ENCODE peak calls at places on chromosomes 7 and 10, in four cellular contexts. J is cardiac muscle cell, G is tibial artery, V is adrenal gland. N is an unnamed sample. For H3K36me3, the result is how much of the 10 kb centered on the place peaks cover.

GRCh38 chr10:99557044-99557443 is 24.3 kb downstream of the NKX2-3 start:
- DNase-seq in J (no peak), V (no peak), G (no peak), N (no peak)

GRCh38 chr7:98467570-98468312 is 66.9 kb upstream of the BAIAP2L1 start:
- DNase-seq in G (no peak), J (no peak), V (no peak), N (no peak)

GRCh38 chr10:123860209-123860608 is 31.4 kb downstream of the CPXM2 start:
- DNase-seq in G (no peak), J (no peak), V (no peak), N (peak)

GRCh38 chr10:4201866-4202825 is 417.1 kb upstream of the KLF6 start:
- DNase-seq in G (peak), J (no peak), V (no peak), N (no peak)

GRCh38 chr10:86647773-86648705 is 6.3 kb upstream of the OPN4 start:
- DNase-seq in J (no peak), V (peak), G (peak), N (peak)

GRCh38 chr10:85557077-85557476 is 809.5 kb downstream of the GRID1 start:
- DNase-seq in V (no peak), G (no peak), J (no peak), N (no peak)

GRCh38 chr10:110522365-110522988 is 24.8 kb downstream of the DUSP5 start:
- DNase-seq in J (no peak), V (no peak), G (no peak), N (no peak)

GRCh38 chr7:44767134-44767911 is 18.7 kb downstream of the ZMIZ2 start:
- DNase-seq in G (no peak), V (no peak), J (no peak), N (no peak)

GRCh38 chr7:53491041-53491440 is 455.6 kb downstream of the POM121L12 start:
- DNase-seq in J (no peak), G (no peak), V (no peak), N (no peak)

GRCh38 chr10:30463944-30464451 is 30.0 kb downstream of the MAP3K8 start:
- DNase-seq in G (no peak), V (no peak), J (no peak), N (no peak)

GRCh38 chr10:50604049-50604640 is 19.6 kb downstream of the SGMS1 start:
- DNase-seq in V (peak), G (no peak), J (no peak), N (no peak)

GRCh38 chr10:72831696-72832355 is 61.7 kb upstream of the OIT3 start:
- DNase-seq in G (no peak), J (no peak), V (no peak), N (no peak)

GRCh38 chr10:9311702-9312499 is 1257.4 kb downstream of the GATA3 start:
- DNase-seq in J (no peak), G (no peak), V (no peak), N (no peak)

GRCh38 chr7:51276091-51276605 is 40.5 kb downstream of the COBL start:
- DNase-seq in G (no peak), V (no peak), J (no peak), N (no peak)

GRCh38 chr7:69677054-69677847 is 79.0 kb downstream of the AUTS2 start:
- DNase-seq in G (no peak), J (no peak), V (no peak), N (no peak)

GRCh38 chr7:45073031-45073842 is 15.5 kb downstream of the NACAD start:
- DNase-seq in V (no peak), J (no peak), G (no peak), N (no peak)

GRCh38 chr7:151690597-151690996 is 170.9 kb upstream of the RHEB start:
- DNase-seq in J (no peak), G (no peak), V (no peak), N (no peak)

GRCh38 chr10:14748471-14748870 is 26.2 kb downstream of the FAM107B start:
- DNase-seq in G (peak), J (no peak), V (peak), N (peak)

GRCh38 chr7:108291791-108292440 is 161.8 kb upstream of the LAMB4 start:
- DNase-seq in V (no peak), G (no peak), J (no peak), N (no peak)

GRCh38 chr10:129758591-129759021 is 205.5 kb downstream of the EBF3 start:
- DNase-seq in J (no peak), G (no peak), V (no peak), N (peak)

GRCh38 chr10:70619271-70620019 is 16.9 kb upstream of the PRF1 start:
- DNase-seq in G (no peak), V (no peak), J (no peak), N (no peak)

GRCh38 chr7:24828871-24829661 is 71.8 kb upstream of the GSDME start:
- DNase-seq in J (peak), G (no peak), V (no peak), N (no peak)

GRCh38 chr7:38296059-38296857 is 22.8 kb upstream of the TARP start:
- DNase-seq in G (no peak), V (no peak), J (no peak), N (no peak)

GRCh38 chr10:24463683-24464426 is 254.9 kb downstream of the KIAA1217 start:
- DNase-seq in V (peak), G (no peak), J (no peak), N (no peak)

GRCh38 chr10:29858352-29859267 is 200.8 kb downstream of the JCAD start:
- DNase-seq in J (peak), V (peak), G (peak), N (peak)

GRCh38 chr7:152145853-152146466 is 120.5 kb downstream of the GALNT11 start:
- DNase-seq in G (no peak), J (peak), V (peak), N (no peak)

GRCh38 chr10:124909563-124909962 is 32.4 kb upstream of the ZRANB1 start:
- DNase-seq in V (no peak), G (no peak), J (no peak), N (no peak)

GRCh38 chr7:112449353-112449752 is 907 bp upstream of the IFRD1 start:
- DNase-seq in G (no peak), J (no peak), V (peak), N (no peak)

GRCh38 chr10:129897851-129898463 is 66.1 kb downstream of the EBF3 start:
- DNase-seq in V (no peak), J (no peak), G (no peak), N (no peak)

GRCh38 chr10:11328264-11329054 is 283.0 kb downstream of the USP6NL start:
- DNase-seq in J (no peak), V (no peak), G (no peak), N (no peak)

GRCh38 chr10:11331178-11331577 is 280.3 kb downstream of the USP6NL start:
- DNase-seq in V (no peak), G (no peak), J (no peak), N (no peak)

GRCh38 chr10:11330383-11331020 is 280.9 kb downstream of the USP6NL start:
- DNase-seq in J (no peak), V (no peak), G (no peak), N (no peak)

GRCh38 chr10:11329055-11329673 is 282.3 kb downstream of the USP6NL start:
- DNase-seq in J (no peak), G (no peak), V (no peak), N (no peak)

DNA sequence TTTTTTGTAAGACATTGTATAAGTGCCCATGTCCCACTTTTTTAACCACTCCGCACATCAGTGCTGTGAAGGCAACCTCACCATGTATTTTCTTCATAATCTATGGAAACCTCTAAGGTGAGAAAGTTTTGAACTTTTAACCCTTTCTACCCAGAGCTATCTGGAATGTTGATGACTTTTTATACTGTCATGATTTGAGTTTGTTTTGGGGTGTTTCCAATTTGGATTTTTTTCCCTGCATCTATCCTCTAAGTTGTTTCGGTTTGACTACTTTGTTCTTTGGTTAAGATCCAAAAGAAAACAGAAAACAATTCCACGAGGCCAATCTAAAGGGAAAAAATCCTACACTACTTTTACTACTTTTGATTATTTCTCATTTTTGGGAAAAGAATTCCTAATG is 279.7 kb downstream of the USP6NL start:
- DNase-seq in G (no peak), J (no peak), V (no peak), N (no peak)
- H3K36me3 ChIP-seq in G (under half), J (under half), V (under half), N (under half)

GRCh38 chr7:131493559-131493958 is 62.9 kb downstream of the PODXL start:
- DNase-seq in G (no peak), J (no peak), V (no peak), N (no peak)

GRCh38 chr7:131497454-131497853 is 59.0 kb downstream of the PODXL start:
- DNase-seq in G (no peak), V (no peak), J (no peak), N (no peak)

GRCh38 chr7:131498237-131498885 is 58.1 kb downstream of the PODXL start:
- DNase-seq in G (no peak), J (no peak), V (no peak), N (no peak)

GRCh38 chr7:131493081-131493480 is 63.3 kb downstream of the PODXL start:
- DNase-seq in V (no peak), J (no peak), G (no peak), N (no peak)

GRCh38 chr7:131495679-131496498 is 60.5 kb downstream of the PODXL start:
- DNase-seq in V (no peak), G (no peak), J (no peak), N (no peak)
- H3K36me3 ChIP-seq in V (under half), G (under half), J (under half), N (under half)

DNA sequence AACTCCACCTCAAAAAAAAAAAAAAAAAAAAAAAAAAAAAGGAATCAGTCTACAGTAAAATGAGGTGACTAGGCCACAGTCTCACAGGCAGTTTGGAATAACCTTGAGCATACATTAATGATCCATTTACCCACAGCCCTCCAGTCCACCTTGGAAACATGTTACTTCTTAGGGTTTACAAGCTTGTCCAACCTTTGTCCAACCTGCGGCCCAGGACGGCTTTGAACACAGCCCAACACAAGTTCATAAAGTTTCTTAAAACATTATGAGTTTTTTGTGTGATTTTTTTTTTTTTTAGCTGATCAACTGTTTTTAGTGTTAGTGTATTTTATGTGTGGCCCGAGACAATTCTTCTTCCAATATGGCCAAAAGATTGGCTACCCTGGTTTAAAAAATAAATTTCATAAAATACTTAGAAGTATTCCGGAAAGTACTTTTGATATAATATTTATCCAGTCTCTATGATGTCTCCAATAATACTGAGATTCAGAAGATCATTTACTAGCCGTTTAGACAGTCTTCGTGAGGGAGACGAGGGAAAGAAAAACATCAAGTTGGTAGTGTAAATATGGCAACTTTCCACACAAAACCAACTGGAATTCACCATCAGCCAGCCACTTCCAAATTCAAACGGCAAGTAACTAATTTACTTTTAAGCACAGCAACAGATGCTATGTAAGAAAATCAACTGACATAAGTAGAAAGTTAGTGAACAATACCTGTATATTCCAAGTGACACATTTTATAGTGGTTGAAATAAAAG is 9.9 kb downstream of the BAZ1B start:
- DNase-seq in V (no peak), G (no peak), J (no peak), N (peak)
- H3K36me3 ChIP-seq in V (under half), G (half or more), J (under half), N (half or more)

GRCh38 chr7:130037703-130038102 is 13.5 kb downstream of the ZC3HC1 start:
- DNase-seq in V (no peak), J (no peak), G (no peak), N (no peak)
- H3K36me3 ChIP-seq in V (under half), J (under half), G (under half), N (half or more)

DNA sequence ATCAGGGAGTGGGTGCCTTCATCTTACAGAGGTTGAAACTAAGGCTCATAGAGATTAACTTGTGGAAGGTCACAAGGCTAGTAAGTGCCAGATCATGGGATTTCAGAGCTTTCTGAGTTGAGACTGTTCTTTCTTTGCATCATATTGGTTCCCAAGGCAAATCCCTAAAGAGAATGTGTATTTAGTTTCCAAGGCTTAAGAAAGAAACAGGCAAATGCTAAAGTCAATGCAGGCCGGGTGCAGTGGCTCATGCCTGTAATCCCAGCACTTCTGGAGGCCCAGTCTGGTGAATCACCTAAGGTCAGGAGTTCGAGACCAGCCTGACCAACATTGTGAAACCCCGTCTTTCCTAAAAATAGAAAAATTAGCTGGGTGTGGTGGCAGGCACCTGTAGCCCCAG is 19.8 kb downstream of the CDK1 start:
- DNase-seq in J (no peak), G (no peak), V (no peak), N (no peak)
- H3K36me3 ChIP-seq in J (under half), G (under half), V (under half), N (under half)

GRCh38 chr7:5063698-5064097 is 18.0 kb downstream of the RBAK start:
- DNase-seq in G (no peak), J (no peak), V (no peak), N (no peak)

GRCh38 chr7:5070206-5070605 is 24.5 kb downstream of the RBAK start:
- DNase-seq in V (no peak), J (no peak), G (no peak), N (no peak)

GRCh38 chr7:5065107-5065407 is 19.4 kb downstream of the RBAK start:
- DNase-seq in V (no peak), G (no peak), J (no peak), N (no peak)

GRCh38 chr7:5064391-5065106 is 18.9 kb downstream of the RBAK start:
- DNase-seq in J (no peak), V (no peak), G (no peak), N (no peak)
- H3K36me3 ChIP-seq in J (half or more), V (under half), G (half or more), N (half or more)